ENCODE peak calls at places on chromosomes 6 and 20, in five cellular contexts. V is dorsolateral prefrontal cortex, G is GM20000, Z is AG09309, R is left ventricle myocardium inferior. W is an unnamed sample.

GRCh38 chr6:170027111-170028043 is 263.5 kb downstream of the DLL1 start:
- DNase-seq in R (no peak), Z (no peak), V (no peak), G (no peak), W (no peak)

GRCh38 chr20:59581983-59582679 is 22.2 kb upstream of the PHACTR3 start:
- DNase-seq in R (no peak), Z (no peak), G (no peak), V (no peak), W (no peak)

GRCh38 chr20:5041433-5041832 is 40.1 kb upstream of the SLC23A2 start:
- DNase-seq in V (no peak), G (no peak), R (no peak), Z (no peak), W (no peak)

GRCh38 chr6:37965964-37966676 is 146.6 kb downstream of the ZFAND3 start:
- DNase-seq in R (no peak), G (no peak), Z (peak; percentile 42), V (no peak), W (no peak)

GRCh38 chr20:45138451-45139300 is 14.4 kb upstream of the WFDC12 start:
- DNase-seq in R (peak; percentile 31), Z (no peak), V (no peak), G (peak; percentile 46), W (no peak)

GRCh38 chr6:52155791-52156576 is 30.2 kb upstream of the IL17A start:
- DNase-seq in R (no peak), Z (no peak), G (peak; percentile 27), V (no peak), W (no peak)

GRCh38 chr6:169898788-169899480 is 147.5 kb downstream of the ERMARD start:
- DNase-seq in R (no peak), V (no peak), G (no peak), Z (no peak), W (no peak)

GRCh38 chr6:139920027-139920851 is 545.8 kb upstream of the CITED2 start:
- DNase-seq in R (no peak), G (no peak), V (no peak), Z (no peak), W (no peak)

GRCh38 chr6:118685823-118686449 is 34.5 kb upstream of the CEP85L start:
- DNase-seq in R (no peak), Z (no peak), V (no peak), G (no peak), W (no peak)

GRCh38 chr6:75296811-75297779 is 12.5 kb upstream of the TMEM30A start:
- DNase-seq in V (no peak), R (no peak), Z (peak; percentile 16), G (peak; percentile 36), W (no peak)

GRCh38 chr6:115838763-115839401 is 221.8 kb downstream of the FRK start:
- DNase-seq in R (no peak), V (no peak), G (peak; percentile 67), Z (no peak), W (no peak)

GRCh38 chr6:16409531-16410441 is 171.4 kb downstream of the GMPR start:
- DNase-seq in R (peak; percentile 57), Z (no peak), V (peak; percentile 63), G (peak; percentile 63), W (no peak)

GRCh38 chr20:42024653-42025052 is 406.5 kb upstream of the CHD6 start:
- DNase-seq in V (no peak), G (no peak), R (no peak), Z (no peak), W (no peak)

GRCh38 chr6:47854996-47855395 is 73.2 kb downstream of the OPN5 start:
- DNase-seq in G (no peak), V (no peak), R (no peak), Z (no peak), W (no peak)
- TF ChIP-seq CTCF in G (no peak), V (no peak), R (no peak), Z (no peak), W (no peak)

GRCh38 chr6:160678230-160678629 is 14.2 kb upstream of the LPA start:
- DNase-seq in V (no peak), Z (no peak), R (no peak), G (no peak), W (no peak)

GRCh38 chr6:160678744-160679401 is 14.8 kb upstream of the LPA start:
- DNase-seq in Z (no peak), V (no peak), R (no peak), G (no peak), W (no peak)

GRCh38 chr6:160679402-160679769 is 15.3 kb upstream of the LPA start:
- DNase-seq in V (no peak), R (no peak), Z (no peak), G (no peak), W (no peak)
- TF ChIP-seq CTCF in V (no peak), R (no peak), Z (no peak), G (no peak), W (peak; percentile 16)

GRCh38 chr20:25669826-25670422 is 26.7 kb downstream of the ZNF337 start:
- DNase-seq in V (no peak), Z (peak; percentile 74), R (no peak), G (no peak), W (no peak)
- TF ChIP-seq CTCF in V (no peak), Z (peak; percentile 37), R (no peak), G (no peak), W (peak; percentile 18)

GRCh38 chr6:90955246-90955645 is 368.4 kb upstream of the MAP3K7 start:
- DNase-seq in Z (no peak), V (no peak), R (no peak), G (no peak), W (no peak)
- TF ChIP-seq CTCF in Z (no peak), V (no peak), R (no peak), G (no peak), W (no peak)

GRCh38 chr6:128554302-128554701 is 33.9 kb upstream of the PTPRK start:
- DNase-seq in V (no peak), Z (no peak), R (no peak), G (no peak), W (no peak)
- TF ChIP-seq CTCF in V (peak; percentile 63), Z (peak; percentile 23), R (peak; percentile 58), G (no peak), W (peak; percentile 44)

DNA sequence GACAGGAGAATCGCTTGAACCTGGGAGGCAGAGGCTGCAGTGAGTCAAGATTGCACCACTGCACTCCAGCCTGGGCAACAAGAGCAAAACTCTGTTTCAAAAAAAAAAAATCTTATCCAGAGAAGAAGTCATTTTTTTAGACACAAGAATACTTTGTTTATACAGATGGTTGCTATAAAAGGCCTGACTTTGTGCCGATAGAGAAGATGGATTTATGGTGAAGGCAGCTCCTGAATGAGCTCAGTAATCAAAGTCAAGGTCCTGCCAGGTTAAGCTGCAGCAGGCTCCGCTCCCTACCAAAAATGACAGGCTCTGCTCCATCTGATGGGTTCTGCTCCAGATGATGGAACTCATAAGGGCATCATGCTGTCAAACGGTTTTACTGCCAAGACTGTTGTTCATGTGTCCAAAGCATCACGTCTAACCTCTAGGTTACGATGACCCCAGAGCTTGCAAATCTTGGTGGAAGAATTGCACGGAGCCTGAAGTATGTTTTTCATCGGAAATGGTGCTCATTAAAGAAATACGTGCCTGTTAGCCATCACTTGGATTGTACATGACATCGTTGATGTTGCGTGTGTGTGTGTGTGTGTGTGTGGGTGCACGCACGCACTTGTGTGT is 19.1 kb upstream of the PTGIS start:
- DNase-seq in Z (peak; percentile 89), G (no peak), V (no peak), R (no peak), W (no peak)
- TF ChIP-seq CTCF in Z (no peak), G (no peak), V (no peak), R (no peak), W (no peak)